ENCODE peak calls at places on chromosomes 11 and 22, in six cellular contexts. L is transverse colon, J is A673, U is bronchial epithelial cell, F is astrocyte of the cerebellum, G is fibroblast of lung. H is an unnamed sample.

GRCh38 chr22:32700186-32700882 is 101.2 kb upstream of the TIMP3 start:
- DNase-seq in F (no peak), J (no peak), L (no peak), G (peak), U (peak), H (no peak)

GRCh38 chr22:39985383-39986045 is 9.2 kb upstream of the FAM83F start:
- DNase-seq in F (no peak), J (no peak), G (no peak), U (peak), L (peak), H (no peak)

GRCh38 chr11:108743851-108744250 is 79.0 kb downstream of the DDX10 start:
- DNase-seq in G (peak), U (no peak), F (peak), L (no peak), J (no peak), H (no peak)

GRCh38 chr11:27291302-27291889 is 71.6 kb downstream of the CCDC34 start:
- DNase-seq in F (no peak), U (peak), J (no peak), L (peak), G (no peak), H (peak)

GRCh38 chr22:39266398-39267030 is 21.7 kb upstream of the PDGFB start:
- DNase-seq in U (peak), J (no peak), F (no peak), L (no peak), G (peak), H (no peak)

GRCh38 chr11:128021304-128022006 is 565.9 kb downstream of the ETS1 start:
- DNase-seq in G (peak), J (no peak), L (no peak), U (peak), F (no peak), H (no peak)

GRCh38 chr22:40491990-40492631 is 121.7 kb downstream of the SGSM3 start:
- DNase-seq in U (no peak), L (no peak), J (no peak), G (peak), F (no peak), H (no peak)

GRCh38 chr22:46508391-46508999 is 28.9 kb downstream of the CELSR1 start:
- DNase-seq in J (peak), L (no peak), F (no peak), U (no peak), G (no peak), H (no peak)

GRCh38 chr11:3738723-3739122 is 58.6 kb downstream of the NUP98 start:
- DNase-seq in G (no peak), L (no peak), J (no peak), U (no peak), F (no peak), H (no peak)

GRCh38 chr22:29202231-29203192 is 3.2 kb upstream of the EMID1 start:
- DNase-seq in F (peak), L (peak), U (peak), J (peak), G (peak), H (peak)

GRCh38 chr11:90757851-90758494 is 535.1 kb upstream of the CHORDC1 start:
- DNase-seq in J (no peak), F (no peak), L (no peak), G (no peak), U (no peak), H (no peak)

GRCh38 chr22:28316014-28316413 is 363.6 kb downstream of the TTC28 start:
- DNase-seq in L (no peak), F (no peak), U (peak), G (peak), J (no peak), H (peak)

GRCh38 chr22:27110985-27111451 is 453.6 kb downstream of the MIAT start:
- DNase-seq in U (no peak), J (no peak), G (peak), L (no peak), F (no peak), H (no peak)

GRCh38 chr11:1603629-1604028 is 4.6 kb downstream of the KRTAP5-3 start:
- DNase-seq in U (no peak), L (no peak), G (no peak), F (no peak), J (no peak), H (no peak)

GRCh38 chr11:44010789-44011251 is 37.0 kb upstream of the ACCSL start:
- DNase-seq in U (no peak), J (no peak), G (peak), L (no peak), F (no peak), H (no peak)

GRCh38 chr11:111777094-111778046 is 11.2 kb upstream of the PPP2R1B start:
- DNase-seq in L (no peak), J (peak), G (peak), U (peak), F (peak), H (peak)

GRCh38 chr11:111911563-111912401 is at the start of gene CRYAB:
- DNase-seq in J (no peak), L (peak), F (peak), G (peak), U (peak), H (no peak)

GRCh38 chr22:19523240-19524169 is 705 bp downstream of the CLDN5 start:
- DNase-seq in L (no peak), J (peak), G (peak), U (no peak), F (no peak), H (no peak)

GRCh38 chr22:25071720-25072119 is 119.2 kb downstream of the KIAA1671 start:
- DNase-seq in U (no peak), J (no peak), G (no peak), F (no peak), L (no peak), H (no peak)

GRCh38 chr22:25068701-25069100 is 116.2 kb downstream of the KIAA1671 start:
- DNase-seq in F (no peak), U (no peak), L (no peak), J (no peak), G (no peak), H (peak)

GRCh38 chr22:25069426-25069757 is 116.9 kb downstream of the KIAA1671 start:
- DNase-seq in G (no peak), L (no peak), F (no peak), J (no peak), U (no peak), H (peak)

GRCh38 chr22:25070870-25071465 is 118.5 kb downstream of the KIAA1671 start:
- DNase-seq in L (no peak), F (no peak), J (no peak), U (no peak), G (peak), H (no peak)

GRCh38 chr22:25069758-25070461 is 117.4 kb downstream of the KIAA1671 start:
- DNase-seq in L (no peak), G (no peak), U (no peak), J (no peak), F (no peak), H (no peak)
- H3K4me3 ChIP-seq in L (no peak), G (no peak), U (no peak), J (no peak), F (no peak), H (no peak)

GRCh38 chr11:74004046-74004693 is 4.7 kb downstream of the UCP3 start:
- DNase-seq in F (no peak), J (no peak), U (no peak), G (no peak), L (no peak), H (no peak)
- H3K4me3 ChIP-seq in F (no peak), J (no peak), U (no peak), G (no peak), L (no peak), H (no peak)

DNA sequence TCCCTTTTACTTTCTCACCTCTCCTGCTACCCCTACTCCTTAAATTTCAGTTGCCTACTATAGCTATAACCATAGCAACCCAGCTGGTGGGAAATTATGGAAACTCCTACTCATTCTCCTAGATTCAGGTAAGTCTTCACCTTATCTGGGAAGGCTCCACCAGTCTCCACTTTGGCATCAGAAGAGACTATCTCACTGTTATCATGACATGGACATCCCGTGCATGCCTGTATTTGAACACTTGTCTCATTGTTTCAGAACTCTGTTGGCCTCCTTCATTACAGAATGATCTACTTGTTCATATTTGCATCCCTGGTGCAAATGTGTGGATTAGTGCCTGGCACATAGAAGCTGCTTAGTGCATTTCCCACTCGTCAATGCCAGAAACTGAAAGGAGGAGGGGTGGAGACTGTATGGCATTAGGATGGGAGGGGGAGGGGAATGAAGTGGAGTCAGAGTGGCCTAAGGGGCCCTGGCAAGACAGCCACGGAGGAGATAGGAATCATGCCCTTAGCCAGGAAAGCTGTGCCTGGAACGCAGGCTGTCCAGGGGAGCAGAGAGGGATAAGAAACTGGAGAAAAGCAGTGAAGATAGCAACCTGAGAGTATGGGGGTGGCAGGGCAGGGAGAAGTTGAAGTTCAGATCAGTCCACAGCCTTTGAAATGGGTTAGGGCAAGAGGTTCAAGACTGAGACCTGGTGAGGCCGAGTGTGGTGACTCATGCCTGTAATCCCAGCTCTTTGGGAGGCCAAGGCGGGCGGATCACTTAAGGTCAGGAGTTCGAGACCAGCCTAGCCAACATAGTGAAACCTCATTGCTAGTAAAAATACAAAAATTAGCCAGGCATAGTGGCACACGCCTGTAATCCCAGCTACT is 53.8 kb upstream of the CAPRIN1 start:
- DNase-seq in J (peak), F (no peak), U (peak), G (no peak), L (no peak), H (no peak)
- H3K4me3 ChIP-seq in J (peak), F (no peak), U (no peak), G (no peak), L (no peak), H (no peak)

DNA sequence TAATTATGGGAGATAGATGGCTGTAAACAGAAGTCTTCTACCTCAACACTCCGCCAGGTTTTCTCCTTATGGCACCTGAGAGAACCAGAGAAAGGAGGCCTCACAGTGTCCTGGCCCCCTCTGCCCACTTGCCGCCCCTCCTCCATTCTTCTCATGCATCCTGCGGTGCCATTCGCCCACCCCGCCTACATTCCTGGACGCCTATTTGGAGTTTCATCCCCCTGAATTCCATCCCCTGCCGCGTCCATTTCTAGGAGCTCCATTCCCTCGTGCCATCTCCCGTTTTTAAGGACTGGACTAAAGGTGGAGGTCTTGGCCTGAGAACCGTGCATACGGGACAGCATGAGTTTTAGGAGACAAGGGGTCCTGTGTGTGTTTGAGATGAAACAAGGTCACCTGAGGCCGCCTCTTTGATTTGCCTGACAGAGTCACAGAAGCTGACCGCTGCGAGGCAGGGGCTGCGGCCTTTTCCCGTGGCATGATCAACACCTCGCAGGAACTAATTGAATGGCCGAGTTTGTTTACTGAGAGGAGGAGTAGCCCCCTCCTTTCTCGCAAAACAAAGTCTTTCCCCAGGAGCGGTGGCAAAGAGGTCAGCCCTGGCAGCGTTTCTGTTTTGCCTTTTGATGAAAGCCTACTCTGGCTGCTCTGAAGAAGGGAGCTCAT is 246.2 kb downstream of the ST3GAL4 start:
- DNase-seq in U (no peak), L (no peak), J (no peak), F (no peak), G (no peak), H (no peak)
- H3K4me3 ChIP-seq in U (no peak), L (no peak), J (no peak), F (no peak), G (no peak), H (no peak)

DNA sequence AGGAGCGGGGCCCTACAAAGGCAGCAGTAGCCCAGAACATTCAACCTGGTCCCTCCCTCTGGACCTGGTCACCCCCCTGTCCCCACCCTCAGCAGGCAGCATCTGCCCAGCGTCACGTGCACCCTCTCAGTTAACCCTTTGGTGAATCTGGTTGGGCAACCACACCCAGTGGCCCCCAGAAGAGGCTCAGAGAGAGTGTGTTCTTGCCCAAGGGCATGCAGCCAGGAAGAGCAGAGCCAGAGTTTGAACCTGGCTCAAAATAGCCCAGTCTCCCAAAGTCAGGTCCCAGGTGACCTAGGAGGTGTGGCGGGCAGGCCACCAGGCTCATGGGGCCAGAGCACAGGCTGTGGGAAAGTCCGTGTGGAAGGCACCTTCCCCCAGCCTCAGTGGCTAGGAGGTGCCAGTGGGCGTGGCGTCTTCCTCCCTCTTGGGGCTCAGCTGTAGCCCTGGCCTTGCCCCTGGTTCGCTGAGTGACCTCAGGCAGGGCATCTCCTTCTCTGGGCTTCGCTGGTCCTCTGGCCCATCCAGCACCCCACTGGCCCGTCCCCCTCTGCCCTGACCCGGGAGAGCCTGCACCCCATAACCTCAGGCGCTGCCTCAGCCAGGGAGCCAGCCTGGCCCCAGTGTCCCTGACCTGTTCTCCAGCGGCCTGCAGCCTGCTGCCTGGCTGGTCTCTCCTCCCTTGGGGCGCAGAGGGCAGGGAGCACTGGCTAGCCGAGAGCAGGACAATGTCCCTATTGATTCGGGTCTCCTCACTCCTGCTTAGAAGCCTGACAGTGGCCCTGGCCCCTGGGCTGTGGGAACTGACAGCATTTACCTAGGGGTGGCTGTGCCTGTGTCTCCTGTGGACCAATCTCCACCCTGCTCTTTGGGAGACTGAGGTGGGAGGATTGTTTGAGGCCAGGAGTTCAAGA is 7.0 kb downstream of the ALDH3B1 start:
- DNase-seq in F (no peak), L (no peak), J (no peak), G (no peak), U (no peak), H (no peak)
- H3K4me3 ChIP-seq in F (no peak), L (no peak), J (no peak), G (no peak), U (no peak), H (no peak)

GRCh38 chr11:96319901-96320656 is 22.9 kb downstream of the MAML2 start:
- DNase-seq in L (no peak), U (no peak), G (no peak), F (no peak), J (no peak), H (no peak)

GRCh38 chr11:96321066-96321465 is 21.9 kb downstream of the MAML2 start:
- DNase-seq in J (no peak), G (no peak), L (no peak), U (no peak), F (no peak), H (no peak)

GRCh38 chr11:96323643-96323985 is 19.4 kb downstream of the MAML2 start:
- DNase-seq in U (no peak), J (no peak), F (no peak), G (no peak), L (no peak), H (no peak)

GRCh38 chr11:96324912-96325311 is 18.1 kb downstream of the MAML2 start:
- DNase-seq in F (no peak), J (peak), L (no peak), U (peak), G (peak), H (no peak)

DNA sequence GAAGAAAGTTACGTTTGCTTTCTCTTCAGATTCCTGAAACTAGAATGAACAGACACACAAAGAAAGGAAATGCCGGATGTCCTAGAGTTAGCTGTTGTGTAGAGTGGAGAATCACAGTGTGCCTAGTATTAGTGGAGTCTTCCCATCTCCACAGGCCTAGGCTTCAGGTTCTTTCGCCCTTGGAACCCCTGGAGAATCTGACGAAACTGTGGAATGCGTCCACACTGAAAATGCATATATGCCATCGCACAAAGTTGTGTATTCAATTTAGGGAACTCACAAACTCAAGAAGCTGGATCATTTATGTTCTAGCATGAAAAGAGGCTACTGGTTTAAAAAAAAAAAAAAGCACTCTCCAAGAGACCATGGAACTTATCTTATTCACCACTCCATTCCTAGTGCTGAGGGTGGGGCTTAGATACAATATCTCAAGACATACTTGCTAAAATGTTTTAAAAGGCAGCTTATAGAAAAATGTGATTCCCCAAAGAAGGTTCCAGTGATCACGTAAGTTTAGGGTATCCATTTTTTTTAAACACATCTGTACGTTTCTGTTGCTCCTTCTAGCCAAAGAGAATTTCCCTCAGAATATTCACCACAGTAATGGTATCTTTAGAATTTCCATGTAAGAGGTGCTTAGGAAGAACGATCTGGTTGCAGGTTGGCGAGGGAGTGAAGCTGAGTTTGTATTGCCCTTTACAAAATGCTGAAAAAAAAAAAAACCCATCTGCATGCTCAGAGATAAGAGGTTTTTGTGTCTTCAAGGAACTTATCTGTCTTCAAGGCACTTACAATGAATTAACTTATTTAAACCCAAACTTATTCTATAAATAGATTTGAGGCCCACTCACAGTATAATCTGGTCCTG is 20.0 kb downstream of the MAML2 start:
- DNase-seq in J (no peak), F (no peak), U (no peak), L (no peak), G (no peak), H (no peak)
- H3K4me3 ChIP-seq in J (no peak), F (no peak), U (no peak), L (no peak), G (no peak), H (no peak)

H was measured in Jurkat, Clone E6-1.